ENCODE peak calls at places on chromosomes 6 and 20, in six cellular contexts. C is fibroblast of lung; W is CD8-positive, alpha-beta T cell; I is neuronal stem cell; D is HepG2; B is uterus. O is an unnamed sample. For H3K4me1, the result is how much of the 10 kb centered on the place peaks cover.

GRCh38 chr6:20534906-20535305 is 649 bp downstream of the CDKAL1 start:
- DNase-seq in B (no peak), I (no peak), D (no peak), C (no peak), W (no peak), O (no peak)

GRCh38 chr6:21451546-21452013 is 142.0 kb upstream of the SOX4 start:
- DNase-seq in W (no peak), B (no peak), C (no peak), I (no peak), D (peak), O (no peak)

GRCh38 chr6:41963371-41963770 is 21.8 kb upstream of the CCND3 start:
- DNase-seq in C (no peak), I (no peak), B (no peak), W (no peak), D (peak), O (peak)

GRCh38 chr20:47262365-47263013 is 94.0 kb downstream of the ZMYND8 start:
- DNase-seq in D (no peak), B (no peak), I (no peak), C (no peak), W (no peak), O (no peak)

GRCh38 chr6:99868074-99868702 is 125.8 kb downstream of the MCHR2 start:
- DNase-seq in I (peak), C (peak), D (peak), W (peak), B (peak), O (peak)

GRCh38 chr20:21622097-21622496 is 83.4 kb upstream of the PAX1 start:
- DNase-seq in D (no peak), W (no peak), I (no peak), B (no peak), C (no peak), O (no peak)

GRCh38 chr6:4320860-4321259 is 185.5 kb upstream of the ECI2 start:
- DNase-seq in I (no peak), B (no peak), D (no peak), C (peak), W (no peak), O (no peak)

GRCh38 chr6:41757931-41758640 is 10.9 kb upstream of the PGC start:
- DNase-seq in I (no peak), D (no peak), W (no peak), B (no peak), C (no peak), O (no peak)

GRCh38 chr6:72905705-72906478 is 284.0 kb downstream of the KCNQ5 start:
- DNase-seq in B (no peak), I (no peak), W (no peak), C (no peak), D (no peak), O (no peak)

GRCh38 chr20:2279245-2279779 is 16.5 kb upstream of the TGM3 start:
- DNase-seq in I (no peak), B (no peak), W (no peak), C (no peak), D (no peak), O (no peak)

GRCh38 chr6:2970034-2970685 is 1.2 kb downstream of the SERPINB6 start:
- DNase-seq in D (no peak), W (no peak), I (peak), C (no peak), B (no peak), O (peak)

GRCh38 chr20:1440024-1440423 is 26.6 kb downstream of the NSFL1C start:
- DNase-seq in C (peak), B (no peak), I (no peak), D (peak), W (no peak), O (no peak)

GRCh38 chr6:89268776-89269175 is 46.3 kb downstream of the GABRR2 start:
- DNase-seq in C (no peak), I (no peak), W (no peak), B (no peak), D (no peak), O (no peak)

GRCh38 chr6:39416728-39417127 is 94.2 kb upstream of the KCNK16 start:
- DNase-seq in D (no peak), W (no peak), I (no peak), B (no peak), C (no peak), O (no peak)

GRCh38 chr6:39417440-39417839 is 94.9 kb upstream of the KCNK16 start:
- DNase-seq in C (no peak), D (no peak), W (no peak), I (no peak), B (no peak), O (no peak)

GRCh38 chr6:39419607-39420006 is 97.1 kb upstream of the KCNK16 start:
- DNase-seq in I (no peak), W (no peak), B (no peak), D (no peak), C (no peak), O (no peak)

GRCh38 chr6:39415482-39415881 is 93.0 kb upstream of the KCNK16 start:
- DNase-seq in I (no peak), D (no peak), W (no peak), B (no peak), C (no peak), O (no peak)

DNA sequence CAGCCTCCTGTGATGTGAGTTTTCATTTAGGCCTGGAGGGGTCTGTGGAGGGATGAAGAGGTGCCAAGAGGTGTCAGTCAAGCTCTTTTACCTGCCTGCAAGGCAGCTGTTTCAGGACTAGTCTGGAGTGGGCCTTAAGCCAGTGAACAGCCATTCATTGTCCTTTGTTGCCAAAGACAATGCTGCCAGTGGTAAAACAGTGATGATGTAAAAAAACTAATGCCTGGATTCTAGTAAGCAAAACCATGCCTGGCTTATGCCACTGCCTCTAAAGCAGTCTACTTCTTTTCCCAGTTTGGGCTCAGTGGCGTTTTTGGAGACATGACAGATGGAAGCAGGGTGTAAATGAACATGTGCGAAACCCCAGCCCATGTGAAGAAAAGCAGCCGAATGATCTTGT is 93.5 kb upstream of the KCNK16 start:
- DNase-seq in B (no peak), W (no peak), C (no peak), I (no peak), D (no peak), O (no peak)
- H3K27ac ChIP-seq in B (no peak), W (no peak), C (no peak), I (no peak), D (no peak), O (no peak)

DNA sequence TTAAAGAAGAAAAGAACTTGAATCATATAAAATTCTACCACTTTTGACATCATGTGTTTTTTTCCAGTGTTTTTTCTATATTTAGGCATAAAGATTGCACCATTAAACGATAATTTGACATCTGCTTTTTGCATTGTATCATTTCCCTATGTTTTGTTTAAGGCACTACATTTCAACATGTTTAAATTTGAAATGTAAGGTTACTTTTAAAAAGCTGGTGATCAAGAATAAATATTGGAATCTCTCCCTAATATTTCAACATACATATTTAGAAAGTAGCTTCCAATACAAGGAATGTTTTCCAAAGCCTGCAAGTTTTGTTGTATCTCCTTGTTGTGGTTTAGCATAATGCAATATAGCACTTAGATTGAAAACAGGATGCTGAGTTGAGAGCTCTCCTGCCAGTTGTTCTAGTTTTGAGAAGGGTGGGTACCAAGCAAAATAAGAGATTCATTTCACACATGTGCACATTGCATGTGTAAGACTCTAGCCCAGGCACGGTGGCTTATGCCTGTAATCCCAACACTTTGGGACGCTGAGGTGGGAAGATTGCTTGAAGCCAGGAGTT is 76.6 kb downstream of the SYNJ2 start:
- DNase-seq in D (no peak), W (no peak), I (no peak), C (peak), B (no peak), O (no peak)
- H3K4me1 ChIP-seq in D (under half), W (under half), I (under half), C (under half), B (under half), O (under half)

GRCh38 chr6:125918681-125919566 is 37.6 kb upstream of the HINT3 start:
- DNase-seq in D (peak), C (peak), I (peak), B (peak), W (peak), O (no peak)
- H3K4me3 ChIP-seq in D (peak), C (no peak), I (no peak), B (no peak), W (no peak), O (peak)

GRCh38 chr20:45359069-45359405 is 3.9 kb upstream of the SYS1 start:
- DNase-seq in W (no peak), I (no peak), B (peak), C (peak), D (no peak), O (no peak)

GRCh38 chr20:45362804-45363610 is at the start of gene SYS1:
- DNase-seq in W (peak), D (peak), C (peak), I (peak), B (peak), O (peak)

GRCh38 chr20:45358282-45359068 is 4.5 kb upstream of the SYS1 start:
- DNase-seq in C (peak), I (no peak), D (peak), B (peak), W (no peak), O (peak)

GRCh38 chr20:45361794-45362193 is 1.2 kb upstream of the SYS1 start:
- DNase-seq in D (peak), W (no peak), B (no peak), I (no peak), C (no peak), O (no peak)

GRCh38 chr20:45359406-45360148 is 3.4 kb upstream of the SYS1 start:
- DNase-seq in B (peak), W (no peak), C (peak), I (no peak), D (peak), O (peak)
- H3K27ac ChIP-seq in B (peak), W (no peak), C (peak), I (no peak), D (peak), O (peak)

DNA sequence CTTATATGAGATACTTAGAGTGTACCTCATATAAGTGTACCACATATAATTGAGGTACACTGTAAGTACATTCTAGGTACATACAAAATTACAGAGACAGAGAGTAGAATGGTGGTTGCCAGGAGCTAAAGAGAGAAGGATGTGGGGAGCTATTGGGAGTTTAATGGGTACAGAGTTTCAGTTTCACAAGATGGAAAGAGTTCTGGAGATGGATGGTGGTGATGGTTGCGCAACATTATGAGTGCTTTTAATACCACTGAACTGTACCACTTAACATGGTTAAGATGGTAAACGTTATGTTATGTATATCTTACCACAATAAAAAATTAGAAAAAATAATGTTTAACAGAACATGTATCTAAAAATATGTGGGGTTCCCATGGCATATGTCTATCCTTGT is 69.4 kb downstream of the PRND start:
- DNase-seq in B (no peak), W (no peak), C (peak), I (no peak), D (no peak), O (no peak)
- H3K4me1 ChIP-seq in B (under half), W (under half), C (under half), I (under half), D (under half), O (under half)